ENCODE peak calls at places on chromosomes 13 and 19, in eight cellular contexts. One of them, this sample, is unnamed.

GRCh38 chr13:111911141-111911720 is 155.7 kb upstream of the SOX1 start:
- DNase-seq in Panc1: no peak
- DNase-seq in fibroblast of lung: no peak
- DNase-seq in endodermal cell: peak; percentile 30
- DNase-seq in uterus: no peak
- DNase-seq in upper lobe of right lung: no peak
- DNase-seq in heart right ventricle: no peak
- DNase-seq in GM12878: no peak
- DNase-seq in this sample: no peak

GRCh38 chr13:23467048-23467931 is 33.8 kb upstream of the SACS start:
- DNase-seq in Panc1: no peak
- DNase-seq in GM12878: no peak
- DNase-seq in upper lobe of right lung: no peak
- DNase-seq in endodermal cell: peak; percentile 57
- DNase-seq in fibroblast of lung: peak; percentile 8
- DNase-seq in heart right ventricle: no peak
- DNase-seq in uterus: no peak
- DNase-seq in this sample: no peak

GRCh38 chr13:79435549-79435948 is 29.5 kb upstream of the RBM26 start:
- DNase-seq in fibroblast of lung: peak; percentile 21
- DNase-seq in endodermal cell: no peak
- DNase-seq in uterus: no peak
- DNase-seq in Panc1: no peak
- DNase-seq in GM12878: no peak
- DNase-seq in heart right ventricle: no peak
- DNase-seq in upper lobe of right lung: no peak
- DNase-seq in this sample: peak; percentile 65

GRCh38 chr19:27735314-27735713 is 1477.6 kb downstream of the UQCRFS1 start:
- DNase-seq in upper lobe of right lung: no peak
- DNase-seq in endodermal cell: peak; percentile 22
- DNase-seq in Panc1: no peak
- DNase-seq in heart right ventricle: no peak
- DNase-seq in uterus: no peak
- DNase-seq in GM12878: no peak
- DNase-seq in fibroblast of lung: no peak
- DNase-seq in this sample: no peak

GRCh38 chr19:1787116-1787515 is 25.0 kb downstream of the ATP8B3 start:
- DNase-seq in GM12878: no peak
- DNase-seq in endodermal cell: no peak
- DNase-seq in uterus: no peak
- DNase-seq in fibroblast of lung: no peak
- DNase-seq in Panc1: no peak
- DNase-seq in upper lobe of right lung: no peak
- DNase-seq in heart right ventricle: no peak
- DNase-seq in this sample: peak; percentile 51

GRCh38 chr13:44131069-44131614 is 242.5 kb upstream of the SERP2 start:
- DNase-seq in upper lobe of right lung: no peak
- DNase-seq in Panc1: no peak
- DNase-seq in uterus: no peak
- DNase-seq in heart right ventricle: no peak
- DNase-seq in endodermal cell: no peak
- DNase-seq in fibroblast of lung: no peak
- DNase-seq in GM12878: no peak
- DNase-seq in this sample: no peak

GRCh38 chr13:104773775-104774174 is 1707.6 kb upstream of the SLC10A2 start:
- DNase-seq in fibroblast of lung: peak; percentile 80
- DNase-seq in GM12878: peak; percentile 4
- DNase-seq in uterus: no peak
- DNase-seq in upper lobe of right lung: no peak
- DNase-seq in endodermal cell: no peak
- DNase-seq in Panc1: no peak
- DNase-seq in heart right ventricle: no peak
- DNase-seq in this sample: peak; percentile 27

GRCh38 chr19:28847468-28847867 is 365.5 kb downstream of the UQCRFS1 start:
- DNase-seq in fibroblast of lung: no peak
- DNase-seq in heart right ventricle: no peak
- DNase-seq in upper lobe of right lung: no peak
- DNase-seq in GM12878: no peak
- DNase-seq in endodermal cell: no peak
- DNase-seq in Panc1: no peak
- DNase-seq in uterus: no peak
- DNase-seq in this sample: no peak

GRCh38 chr19:50861496-50862286 is 7.0 kb downstream of the KLK3 start:
- DNase-seq in heart right ventricle: no peak
- DNase-seq in GM12878: no peak
- DNase-seq in fibroblast of lung: no peak
- DNase-seq in endodermal cell: no peak
- DNase-seq in upper lobe of right lung: no peak
- DNase-seq in Panc1: no peak
- DNase-seq in uterus: no peak
- DNase-seq in this sample: no peak

GRCh38 chr13:92842145-92842544 is 384.5 kb upstream of the GPC6 start:
- DNase-seq in GM12878: no peak
- DNase-seq in endodermal cell: no peak
- DNase-seq in upper lobe of right lung: no peak
- DNase-seq in heart right ventricle: no peak
- DNase-seq in Panc1: no peak
- DNase-seq in fibroblast of lung: peak; percentile 92
- DNase-seq in uterus: no peak
- DNase-seq in this sample: no peak

GRCh38 chr13:32314968-32315254 is 252 bp downstream of the ZAR1L start:
- DNase-seq in uterus: peak; percentile 43
- DNase-seq in upper lobe of right lung: no peak
- DNase-seq in heart right ventricle: no peak
- DNase-seq in fibroblast of lung: peak; percentile 63
- DNase-seq in endodermal cell: no peak
- DNase-seq in Panc1: peak; percentile 5
- DNase-seq in GM12878: no peak
- DNase-seq in this sample: peak; percentile 31

GRCh38 chr19:49415810-49416200 is 7.4 kb downstream of the PTH2 start:
- DNase-seq in GM12878: no peak
- DNase-seq in heart right ventricle: no peak
- DNase-seq in fibroblast of lung: no peak
- DNase-seq in Panc1: no peak
- DNase-seq in upper lobe of right lung: no peak
- DNase-seq in uterus: no peak
- DNase-seq in endodermal cell: no peak
- DNase-seq in this sample: no peak

GRCh38 chr19:49414256-49414655 is 9.0 kb downstream of the PTH2 start:
- DNase-seq in uterus: no peak
- DNase-seq in GM12878: no peak
- DNase-seq in endodermal cell: no peak
- DNase-seq in upper lobe of right lung: no peak
- DNase-seq in Panc1: no peak
- DNase-seq in fibroblast of lung: no peak
- DNase-seq in heart right ventricle: no peak
- DNase-seq in this sample: no peak

GRCh38 chr19:49415102-49415809 is 8.0 kb downstream of the PTH2 start:
- DNase-seq in GM12878: peak; percentile 41
- DNase-seq in fibroblast of lung: no peak
- DNase-seq in endodermal cell: no peak
- DNase-seq in Panc1: no peak
- DNase-seq in uterus: no peak
- DNase-seq in upper lobe of right lung: no peak
- DNase-seq in heart right ventricle: no peak
- DNase-seq in this sample: no peak

GRCh38 chr19:49411681-49412321 is 11.4 kb downstream of the PTH2 start:
- DNase-seq in heart right ventricle: no peak
- DNase-seq in GM12878: no peak
- DNase-seq in fibroblast of lung: no peak
- DNase-seq in uterus: no peak
- DNase-seq in Panc1: no peak
- DNase-seq in upper lobe of right lung: no peak
- DNase-seq in endodermal cell: no peak
- DNase-seq in this sample: no peak

GRCh38 chr19:49413348-49413747 is 9.9 kb downstream of the PTH2 start:
- DNase-seq in GM12878: no peak
- DNase-seq in Panc1: no peak
- DNase-seq in upper lobe of right lung: no peak
- DNase-seq in fibroblast of lung: peak; percentile 8
- DNase-seq in heart right ventricle: no peak
- DNase-seq in endodermal cell: no peak
- DNase-seq in uterus: no peak
- DNase-seq in this sample: no peak
- H3K27ac ChIP-seq in GM12878: no peak overlapping the region
- H3K27ac ChIP-seq in Panc1: no peak overlapping the region
- H3K27ac ChIP-seq in upper lobe of right lung: no peak overlapping the region
- H3K27ac ChIP-seq in fibroblast of lung: no peak overlapping the region
- H3K27ac ChIP-seq in heart right ventricle: no peak overlapping the region
- H3K27ac ChIP-seq in endodermal cell: no peak overlapping the region
- H3K27ac ChIP-seq in uterus: no peak overlapping the region
- H3K27ac ChIP-seq in this sample: no peak overlapping the region

DNA sequence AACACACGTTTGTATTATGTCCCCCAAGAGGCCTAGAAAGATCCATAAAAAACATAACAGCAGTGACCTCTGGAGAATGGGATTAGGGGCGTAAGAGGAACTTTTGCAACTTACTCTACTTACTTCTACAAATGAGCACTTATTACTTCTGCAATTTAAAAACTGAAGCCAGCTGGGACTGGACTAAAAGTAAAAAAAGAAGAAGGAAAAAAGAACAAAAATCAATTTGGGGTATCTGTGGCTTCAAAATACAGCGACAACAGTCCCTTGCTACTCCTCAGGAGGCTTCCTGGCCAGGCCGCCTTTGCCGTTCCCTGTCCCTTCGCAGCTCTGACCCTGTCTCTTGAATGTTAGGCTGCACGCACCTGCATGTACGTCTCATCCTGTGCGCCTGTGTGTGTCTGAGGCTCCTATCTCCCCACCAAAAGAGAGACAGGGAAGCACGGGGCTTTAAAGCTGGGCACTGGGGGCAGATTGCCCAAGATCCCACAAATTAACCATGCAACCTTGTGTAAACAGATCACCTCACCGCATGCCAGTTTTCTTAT is 12.1 kb upstream of the FKRP start:
- DNase-seq in heart right ventricle: no peak
- DNase-seq in fibroblast of lung: no peak
- DNase-seq in GM12878: no peak
- DNase-seq in endodermal cell: no peak
- DNase-seq in uterus: no peak
- DNase-seq in upper lobe of right lung: no peak
- DNase-seq in Panc1: no peak
- DNase-seq in this sample: no peak
- H3K36me3 ChIP-seq in heart right ventricle: peaks cover 73% of the 10 kb centered on the region
- H3K36me3 ChIP-seq in fibroblast of lung: peaks cover 43% of the 10 kb centered on the region
- H3K36me3 ChIP-seq in GM12878: peaks cover 62% of the 10 kb centered on the region
- H3K36me3 ChIP-seq in endodermal cell: peaks cover 70% of the 10 kb centered on the region
- H3K36me3 ChIP-seq in uterus: no peaks in the 10 kb centered on the region
- H3K36me3 ChIP-seq in upper lobe of right lung: peaks cover 85% of the 10 kb centered on the region
- H3K36me3 ChIP-seq in Panc1: peaks cover 7% of the 10 kb centered on the region
- H3K36me3 ChIP-seq in this sample: peaks cover 17% of the 10 kb centered on the region

DNA sequence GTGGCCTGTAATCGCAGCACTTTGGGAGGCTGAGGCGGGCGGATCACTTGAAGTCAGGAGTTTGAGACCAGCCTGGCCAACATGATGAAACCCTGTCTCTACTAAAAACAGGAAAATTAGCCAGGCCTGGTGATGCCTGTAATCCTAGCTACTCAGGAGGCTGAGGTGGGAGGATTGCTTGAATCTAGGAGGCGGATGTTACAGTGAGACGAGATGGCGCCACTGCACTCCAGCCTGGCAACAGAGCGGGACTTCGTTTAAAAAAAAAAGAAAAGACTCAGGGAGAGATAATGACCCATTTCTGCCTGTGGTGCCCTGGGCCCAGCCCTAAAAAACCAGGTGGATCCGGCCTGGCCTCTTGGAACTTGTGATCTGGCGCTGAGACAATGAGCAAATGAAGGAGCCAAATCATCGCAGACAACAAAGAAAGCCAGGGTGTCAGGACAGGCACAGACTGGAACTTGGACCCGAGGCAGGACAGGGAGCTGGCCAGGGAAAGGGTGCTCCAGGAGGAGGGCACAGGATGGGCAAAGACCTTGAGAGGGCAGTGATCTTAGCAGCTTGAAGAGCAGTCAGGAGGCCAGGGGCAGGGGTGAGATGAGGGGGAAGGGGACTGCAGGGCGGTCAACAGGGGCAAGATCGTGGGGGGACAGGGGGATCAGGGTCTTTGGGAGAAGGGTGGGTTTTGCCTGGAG is 963 bp upstream of the JAK3 start:
- DNase-seq in Panc1: no peak
- DNase-seq in upper lobe of right lung: no peak
- DNase-seq in endodermal cell: no peak
- DNase-seq in uterus: no peak
- DNase-seq in GM12878: no peak
- DNase-seq in heart right ventricle: no peak
- DNase-seq in fibroblast of lung: no peak
- DNase-seq in this sample: no peak
- H3K4me1 ChIP-seq in Panc1: peaks cover 4% of the 10 kb centered on the region
- H3K4me1 ChIP-seq in upper lobe of right lung: peaks cover 10% of the 10 kb centered on the region
- H3K4me1 ChIP-seq in endodermal cell: no peaks in the 10 kb centered on the region
- H3K4me1 ChIP-seq in uterus: no peaks in the 10 kb centered on the region
- H3K4me1 ChIP-seq in GM12878: peaks cover 36% of the 10 kb centered on the region
- H3K4me1 ChIP-seq in heart right ventricle: no peaks in the 10 kb centered on the region
- H3K4me1 ChIP-seq in fibroblast of lung: no peaks in the 10 kb centered on the region
- H3K4me1 ChIP-seq in this sample: no peaks in the 10 kb centered on the region

GRCh38 chr19:4669723-4670480 is at the start of gene MYDGF:
- DNase-seq in upper lobe of right lung: peak; percentile 98
- DNase-seq in uterus: peak; percentile 90
- DNase-seq in GM12878: peak; percentile 33
- DNase-seq in endodermal cell: peak; percentile 97
- DNase-seq in fibroblast of lung: peak; percentile 89
- DNase-seq in heart right ventricle: peak; percentile 95
- DNase-seq in Panc1: no peak
- DNase-seq in this sample: peak; percentile 89
- H3K27ac ChIP-seq in upper lobe of right lung: peak within 1 kb of the TSS; percentile 78
- H3K27ac ChIP-seq in uterus: peak within 1 kb of the TSS; percentile 78
- H3K27ac ChIP-seq in GM12878: peak within 1 kb of the TSS; percentile 38
- H3K27ac ChIP-seq in endodermal cell: peak within 1 kb of the TSS; percentile 60
- H3K27ac ChIP-seq in fibroblast of lung: peak within 1 kb of the TSS; percentile 68
- H3K27ac ChIP-seq in heart right ventricle: peak within 1 kb of the TSS; percentile 84
- H3K27ac ChIP-seq in Panc1: peak within 1 kb of the TSS; percentile 63
- H3K27ac ChIP-seq in this sample: peak within 1 kb of the TSS; percentile 90

GRCh38 chr13:110685305-110685704 is 20.6 kb downstream of the CARS2 start:
- DNase-seq in fibroblast of lung: peak; percentile 18
- DNase-seq in endodermal cell: no peak
- DNase-seq in GM12878: no peak
- DNase-seq in upper lobe of right lung: no peak
- DNase-seq in heart right ventricle: no peak
- DNase-seq in uterus: peak; percentile 61
- DNase-seq in Panc1: no peak
- DNase-seq in this sample: peak; percentile 71
- H3K36me3 ChIP-seq in fibroblast of lung: peaks cover 14% of the 10 kb centered on the region
- H3K36me3 ChIP-seq in endodermal cell: peaks cover 72% of the 10 kb centered on the region
- H3K36me3 ChIP-seq in GM12878: peaks cover 12% of the 10 kb centered on the region
- H3K36me3 ChIP-seq in upper lobe of right lung: peaks cover 85% of the 10 kb centered on the region
- H3K36me3 ChIP-seq in heart right ventricle: peaks cover 94% of the 10 kb centered on the region
- H3K36me3 ChIP-seq in uterus: no peaks in the 10 kb centered on the region
- H3K36me3 ChIP-seq in Panc1: no peaks in the 10 kb centered on the region
- H3K36me3 ChIP-seq in this sample: peaks cover 8% of the 10 kb centered on the region

GRCh38 chr13:106851251-106851650 is 283.3 kb upstream of the ARGLU1 start:
- DNase-seq in GM12878: no peak
- DNase-seq in uterus: no peak
- DNase-seq in fibroblast of lung: no peak
- DNase-seq in heart right ventricle: no peak
- DNase-seq in endodermal cell: no peak
- DNase-seq in upper lobe of right lung: no peak
- DNase-seq in Panc1: no peak
- DNase-seq in this sample: no peak
- H3K4me1 ChIP-seq in GM12878: no peaks in the 10 kb centered on the region
- H3K4me1 ChIP-seq in uterus: no peaks in the 10 kb centered on the region
- H3K4me1 ChIP-seq in fibroblast of lung: no peaks in the 10 kb centered on the region
- H3K4me1 ChIP-seq in heart right ventricle: no peaks in the 10 kb centered on the region
- H3K4me1 ChIP-seq in endodermal cell: no peaks in the 10 kb centered on the region
- H3K4me1 ChIP-seq in upper lobe of right lung: no peaks in the 10 kb centered on the region
- H3K4me1 ChIP-seq in Panc1: no peaks in the 10 kb centered on the region
- H3K4me1 ChIP-seq in this sample: no peaks in the 10 kb centered on the region

GRCh38 chr19:6551091-6551490 is 20.3 kb downstream of the TNFSF9 start:
- DNase-seq in upper lobe of right lung: no peak
- DNase-seq in GM12878: no peak
- DNase-seq in fibroblast of lung: no peak
- DNase-seq in Panc1: no peak
- DNase-seq in uterus: no peak
- DNase-seq in heart right ventricle: no peak
- DNase-seq in endodermal cell: no peak
- DNase-seq in this sample: no peak
- H3K27ac ChIP-seq in upper lobe of right lung: no peak overlapping the region
- H3K27ac ChIP-seq in GM12878: no peak overlapping the region
- H3K27ac ChIP-seq in fibroblast of lung: no peak overlapping the region
- H3K27ac ChIP-seq in Panc1: no peak overlapping the region
- H3K27ac ChIP-seq in uterus: no peak overlapping the region
- H3K27ac ChIP-seq in heart right ventricle: no peak overlapping the region
- H3K27ac ChIP-seq in endodermal cell: no peak overlapping the region
- H3K27ac ChIP-seq in this sample: no peak overlapping the region